ENCODE peak calls at places on chromosomes 4 and X, in four cellular contexts. G, L, W and J are unnamed samples.

GRCh38 chrX:13293700-13294099 is 26.2 kb downstream of the ATXN3L start:
- DNase-seq in G (no peak), L (no peak), W (no peak), J (peak; percentile 35)

GRCh38 chrX:14529288-14529989 is at the start of gene GLRA2:
- DNase-seq in G (no peak), L (no peak), W (no peak), J (peak; percentile 5)

GRCh38 chrX:110167952-110168451 is 149.9 kb downstream of the AMMECR1 start:
- DNase-seq in G (peak; percentile 73), L (no peak), W (no peak), J (peak; percentile 53)

GRCh38 chrX:68719181-68719903 is 71.9 kb downstream of the STARD8 start:
- DNase-seq in G (no peak), L (no peak), W (no peak), J (no peak)

GRCh38 chrX:72255445-72255844 is 16.6 kb upstream of the ERCC6L start:
- DNase-seq in G (no peak), L (no peak), W (no peak), J (no peak)

GRCh38 chrX:68018248-68019203 is 414.8 kb downstream of the OPHN1 start:
- DNase-seq in G (no peak), L (no peak), W (no peak), J (peak; percentile 7)

GRCh38 chr4:52795533-52795932 is 44.3 kb upstream of the ERVMER34-1 start:
- DNase-seq in G (no peak), L (no peak), W (no peak), J (no peak)

GRCh38 chr4:54676062-54676461 is 18.3 kb downstream of the KIT start:
- DNase-seq in G (no peak), L (no peak), W (no peak), J (no peak)

GRCh38 chr4:168781884-168782283 is 228.2 kb downstream of the CBR4 start:
- DNase-seq in G (no peak), L (no peak), W (no peak), J (no peak)

GRCh38 chrX:46903458-46904242 is 8.6 kb upstream of the JADE3 start:
- DNase-seq in G (peak; percentile 71), L (peak; percentile 82), W (peak; percentile 76), J (peak; percentile 73)

GRCh38 chr4:189202182-189202868 is 738.3 kb upstream of the FRG1 start:
- DNase-seq in G (peak; percentile 61), L (peak; percentile 83), W (peak; percentile 66), J (peak; percentile 14)

GRCh38 chr4:109560687-109561452 is 824 bp downstream of the MCUB start:
- DNase-seq in G (peak; percentile 83), L (peak; percentile 76), W (peak; percentile 30), J (peak; percentile 84)

GRCh38 chr4:143355540-143356217 is 19.0 kb downstream of the GAB1 start:
- DNase-seq in G (no peak), L (no peak), W (no peak), J (no peak)

GRCh38 chrX:121958886-121959285 is 911.5 kb downstream of the GLUD2 start:
- DNase-seq in G (no peak), L (no peak), W (no peak), J (peak; percentile 39)